ENCODE peak calls at places on chromosomes 3 and 15, in seven cellular contexts. O is CD8-positive, alpha-beta T cell; R is left ventricle myocardium inferior; B is heart left ventricle; K is GM23248; L is psoas muscle; I is CD8-positive, alpha-beta memory T cell. C is an unnamed sample.
A peak's percentile ranks its signal among the peaks of the same experiment; 100 is the strongest.

GRCh38 chr3:99686955-99687612 is 48.7 kb downstream of the COL8A1 start:
- DNase-seq in B (peak; percentile 51), K (peak; percentile 73), R (peak; percentile 40), O (no peak), I (no peak), L (peak; percentile 71), C (peak; percentile 59)

GRCh38 chr3:24493951-24494615 is 567 bp downstream of the THRB start:
- DNase-seq in O (no peak), B (peak; percentile 73), L (peak; percentile 94), K (peak; percentile 71), I (no peak), R (peak; percentile 83), C (peak; percentile 64)

GRCh38 chr3:10551821-10552630 is 46.6 kb upstream of the ATP2B2 start:
- DNase-seq in L (peak; percentile 73), K (peak; percentile 66), B (no peak), R (no peak), O (peak; percentile 61), I (peak; percentile 49), C (peak; percentile 41)

GRCh38 chr15:96889734-96890480 is 559.4 kb downstream of the NR2F2 start:
- DNase-seq in B (no peak), L (no peak), O (no peak), K (peak; percentile 16), I (no peak), R (no peak), C (no peak)

GRCh38 chr3:67648701-67649100 is 5.7 kb downstream of the SUCLG2 start:
- DNase-seq in O (no peak), R (no peak), K (peak; percentile 10), L (no peak), B (no peak), I (no peak), C (no peak)

GRCh38 chr3:63960048-63960711 is 48.0 kb upstream of the SCAANT1 start:
- DNase-seq in L (peak; percentile 61), B (peak; percentile 23), O (no peak), K (peak; percentile 85), I (no peak), R (no peak), C (no peak)

GRCh38 chr15:60793656-60794055 is 314.7 kb upstream of the ICE2 start:
- DNase-seq in R (no peak), L (no peak), I (no peak), K (peak; percentile 27), B (no peak), O (no peak), C (no peak)

GRCh38 chr3:171842864-171843511 is at the start of gene TMEM212:
- DNase-seq in I (no peak), O (no peak), L (no peak), B (no peak), R (no peak), K (peak; percentile 44), C (no peak)

GRCh38 chr3:189593581-189593980 is 37.6 kb upstream of the TP63 start:
- DNase-seq in B (no peak), K (peak; percentile 15), I (no peak), O (no peak), L (no peak), R (no peak), C (no peak)

GRCh38 chr3:160921020-160921635 is 165.1 kb downstream of the PPM1L start:
- DNase-seq in I (no peak), B (peak; percentile 27), O (no peak), K (peak; percentile 82), L (no peak), R (no peak), C (no peak)

GRCh38 chr3:187709155-187709554 is 6.8 kb upstream of the RTP2 start:
- DNase-seq in L (no peak), R (no peak), I (no peak), O (no peak), B (no peak), K (peak; percentile 34), C (no peak)

GRCh38 chr15:85276508-85276907 is 103.9 kb upstream of the AKAP13 start:
- DNase-seq in I (no peak), R (no peak), B (no peak), L (no peak), O (no peak), K (no peak), C (no peak)

GRCh38 chr3:137121704-137122314 is 164.0 kb downstream of the IL20RB start:
- DNase-seq in O (no peak), L (no peak), R (no peak), K (peak; percentile 38), B (no peak), I (no peak), C (no peak)

GRCh38 chr3:159654183-159655134 is 334.2 kb upstream of the IL12A start:
- DNase-seq in O (no peak), R (no peak), K (no peak), I (no peak), B (peak; percentile 23), L (no peak), C (no peak)

GRCh38 chr3:98695816-98696215 is 67.3 kb upstream of the ST3GAL6 start:
- DNase-seq in O (no peak), B (no peak), R (no peak), K (peak; percentile 5), L (no peak), I (no peak), C (no peak)

GRCh38 chr3:16456784-16457415 is 56.6 kb downstream of the RFTN1 start:
- DNase-seq in I (no peak), R (no peak), O (no peak), B (peak; percentile 40), K (no peak), L (no peak), C (peak; percentile 35)

GRCh38 chr3:3664916-3665315 is 134.3 kb upstream of the LRRN1 start:
- DNase-seq in R (no peak), I (no peak), B (no peak), O (no peak), L (no peak), K (no peak), C (no peak)

DNA sequence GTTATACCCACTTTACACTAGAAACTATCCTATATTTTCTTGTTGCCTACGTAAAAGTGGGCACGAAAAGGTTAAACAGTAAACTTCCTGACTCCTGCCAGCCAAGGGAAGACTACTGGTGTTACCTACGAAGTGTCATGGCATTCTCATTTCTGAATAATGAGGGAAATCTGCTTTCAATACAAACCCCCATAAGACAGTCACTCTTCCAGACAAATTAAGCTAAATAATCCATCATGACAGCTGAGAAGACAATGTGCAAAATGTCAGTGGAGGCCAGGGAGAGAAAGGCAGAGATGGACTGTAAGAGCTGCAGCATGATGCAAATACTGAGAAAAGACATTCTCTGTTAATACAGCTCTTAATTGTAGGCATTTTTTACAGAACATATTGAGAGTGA is 136.5 kb downstream of the SERPINI1 start:
- DNase-seq in B (no peak), L (no peak), R (no peak), I (no peak), K (no peak), O (no peak), C (no peak)
- H3K4me1 ChIP-seq in B (peaks cover 40% of the 10 kb centered on the region), L (peaks cover 8% of the 10 kb centered on the region), R (peaks cover 76% of the 10 kb centered on the region), I (no peaks in the 10 kb centered on the region), K (peaks cover 8% of the 10 kb centered on the region), O (no peaks in the 10 kb centered on the region), C (peaks cover 16% of the 10 kb centered on the region)

GRCh38 chr15:65059931-65060596 is 7.7 kb downstream of the RASL12 start:
- DNase-seq in O (no peak), K (no peak), B (no peak), I (no peak), L (no peak), R (no peak), C (no peak)

GRCh38 chr15:65062726-65063125 is 5.1 kb downstream of the RASL12 start:
- DNase-seq in I (no peak), R (no peak), O (no peak), K (no peak), L (no peak), B (no peak), C (no peak)

GRCh38 chr15:65059369-65059750 is 8.4 kb downstream of the RASL12 start:
- DNase-seq in K (no peak), L (no peak), I (no peak), B (no peak), O (no peak), R (no peak), C (no peak)

GRCh38 chr15:65060641-65061397 is 7.0 kb downstream of the RASL12 start:
- DNase-seq in L (no peak), K (no peak), B (no peak), O (no peak), R (peak; percentile 56), I (no peak), C (no peak)

DNA sequence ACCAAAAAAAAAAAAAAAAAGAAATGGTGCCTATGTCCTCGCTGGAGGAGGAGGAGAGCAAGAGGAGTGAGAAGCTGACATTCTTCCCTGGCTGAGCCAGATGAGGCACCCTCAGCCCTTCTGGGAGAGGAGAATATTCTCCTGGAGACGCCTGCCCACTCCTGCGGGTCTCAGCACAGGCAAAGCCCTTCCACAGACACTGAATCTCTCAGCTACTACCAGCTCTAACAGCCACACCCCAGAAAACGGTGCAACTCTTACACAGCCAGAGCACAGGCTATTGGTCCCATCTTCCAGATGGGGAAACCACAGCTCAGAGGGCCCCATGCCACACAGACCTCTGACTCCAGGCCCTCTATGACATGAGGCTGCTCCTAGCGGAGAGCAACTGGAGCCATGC is 5.7 kb downstream of the RASL12 start:
- DNase-seq in R (no peak), B (no peak), K (no peak), I (no peak), O (no peak), L (no peak), C (no peak)
- H3K4me1 ChIP-seq in R (peaks cover 81% of the 10 kb centered on the region), B (peaks cover 10% of the 10 kb centered on the region), K (no peaks in the 10 kb centered on the region), I (no peaks in the 10 kb centered on the region), O (no peaks in the 10 kb centered on the region), L (no peaks in the 10 kb centered on the region), C (no peaks in the 10 kb centered on the region)

GRCh38 chr3:141092663-141093062 is 41.5 kb downstream of the SPSB4 start:
- DNase-seq in R (no peak), B (no peak), I (no peak), O (no peak), L (no peak), K (no peak), C (no peak)
- H3K4me1 ChIP-seq in R (peaks cover 59% of the 10 kb centered on the region), B (peaks cover 18% of the 10 kb centered on the region), I (no peaks in the 10 kb centered on the region), O (no peaks in the 10 kb centered on the region), L (peaks cover 29% of the 10 kb centered on the region), K (no peaks in the 10 kb centered on the region), C (peaks cover 8% of the 10 kb centered on the region)

GRCh38 chr3:114376091-114376490 is 82.3 kb downstream of the TIGIT start:
- DNase-seq in R (no peak), L (no peak), K (peak; percentile 62), O (no peak), B (no peak), I (no peak), C (no peak)
- H3K4me1 ChIP-seq in R (peaks cover 75% of the 10 kb centered on the region), L (peaks cover 78% of the 10 kb centered on the region), K (peaks cover 44% of the 10 kb centered on the region), O (no peaks in the 10 kb centered on the region), B (peaks cover 35% of the 10 kb centered on the region), I (no peaks in the 10 kb centered on the region), C (peaks cover 3% of the 10 kb centered on the region)

DNA sequence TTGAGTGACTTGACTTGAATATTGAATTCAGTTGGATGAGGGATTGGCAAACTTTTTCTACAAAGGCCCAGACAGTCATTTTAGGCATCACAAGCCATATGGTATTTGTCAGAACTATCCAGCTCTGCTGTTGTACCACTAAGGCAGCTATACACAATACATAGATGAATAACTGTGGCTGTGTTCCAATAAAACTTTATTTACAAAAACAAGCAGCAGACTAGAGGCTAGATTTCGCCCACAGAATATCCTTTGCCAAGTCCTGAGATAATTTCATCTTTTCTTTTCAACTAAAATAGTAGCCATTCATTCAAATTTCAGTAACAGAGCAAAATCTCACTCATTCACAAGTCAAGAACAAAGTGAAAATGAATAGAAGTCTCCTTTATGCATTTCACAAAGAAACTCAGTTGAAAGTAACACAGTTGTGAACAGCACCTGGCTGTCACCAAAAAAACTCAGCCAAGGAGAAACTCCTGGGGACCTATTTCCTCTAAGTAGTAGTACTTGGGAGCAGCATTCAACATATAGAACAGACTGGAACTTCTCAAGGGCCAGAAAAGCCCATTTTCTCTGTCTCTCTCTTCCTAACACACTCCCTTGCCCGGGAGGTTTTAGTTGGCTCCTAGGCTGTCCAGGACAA is 56.3 kb downstream of the OSBPL10 start:
- DNase-seq in I (no peak), K (no peak), L (no peak), R (no peak), B (no peak), O (no peak), C (no peak)
- H3K4me1 ChIP-seq in I (no peaks in the 10 kb centered on the region), K (no peaks in the 10 kb centered on the region), L (no peaks in the 10 kb centered on the region), R (no peaks in the 10 kb centered on the region), B (no peaks in the 10 kb centered on the region), O (no peaks in the 10 kb centered on the region), C (no peaks in the 10 kb centered on the region)